ENCODE peak calls at places on chromosomes 13 and 19, in six cellular contexts. One of them, this sample, is unnamed.

GRCh38 chr13:75326173-75327131 is 155.5 kb downstream of the TBC1D4 start:
- DNase-seq in fibroblast of lung: peak
- DNase-seq in uterus: no peak
- DNase-seq in body of pancreas: no peak
- DNase-seq in endothelial cell: peak
- DNase-seq in PC-3: no peak
- DNase-seq in this sample: no peak

GRCh38 chr19:55241143-55241934 is 12.8 kb upstream of the TMEM86B start:
- DNase-seq in fibroblast of lung: no peak
- DNase-seq in uterus: no peak
- DNase-seq in body of pancreas: no peak
- DNase-seq in endothelial cell: no peak
- DNase-seq in PC-3: no peak
- DNase-seq in this sample: no peak

GRCh38 chr13:111325146-111325890 is 4.9 kb downstream of the TEX29 start:
- DNase-seq in fibroblast of lung: no peak
- DNase-seq in uterus: no peak
- DNase-seq in body of pancreas: no peak
- DNase-seq in endothelial cell: no peak
- DNase-seq in PC-3: no peak
- DNase-seq in this sample: no peak

GRCh38 chr19:55251296-55252081 is 7.3 kb downstream of the PPP6R1 start:
- DNase-seq in fibroblast of lung: no peak
- DNase-seq in uterus: no peak
- DNase-seq in body of pancreas: no peak
- DNase-seq in endothelial cell: no peak
- DNase-seq in PC-3: peak
- DNase-seq in this sample: no peak

GRCh38 chr19:17777840-17778620 is 16.9 kb upstream of the B3GNT3 start:
- DNase-seq in fibroblast of lung: no peak
- DNase-seq in uterus: no peak
- DNase-seq in body of pancreas: no peak
- DNase-seq in endothelial cell: peak
- DNase-seq in PC-3: peak
- DNase-seq in this sample: no peak

GRCh38 chr19:17346109-17346671 is 8.8 kb downstream of the GTPBP3 start:
- DNase-seq in fibroblast of lung: peak
- DNase-seq in uterus: peak
- DNase-seq in body of pancreas: peak
- DNase-seq in endothelial cell: peak
- DNase-seq in PC-3: peak
- DNase-seq in this sample: no peak

GRCh38 chr13:65679240-65679639 is 1550.9 kb downstream of the PCDH9 start:
- DNase-seq in fibroblast of lung: peak
- DNase-seq in uterus: no peak
- DNase-seq in body of pancreas: no peak
- DNase-seq in endothelial cell: no peak
- DNase-seq in PC-3: no peak
- DNase-seq in this sample: no peak

GRCh38 chr19:37329686-37330085 is 41.2 kb upstream of the ZNF527 start:
- DNase-seq in fibroblast of lung: no peak
- DNase-seq in uterus: no peak
- DNase-seq in body of pancreas: no peak
- DNase-seq in endothelial cell: peak
- DNase-seq in PC-3: peak
- DNase-seq in this sample: no peak

GRCh38 chr13:51795419-51795818 is 8.5 kb downstream of the DHRS12 start:
- DNase-seq in fibroblast of lung: no peak
- DNase-seq in uterus: no peak
- DNase-seq in body of pancreas: no peak
- DNase-seq in endothelial cell: no peak
- DNase-seq in PC-3: no peak
- DNase-seq in this sample: no peak

GRCh38 chr19:3716147-3716668 is 8.0 kb downstream of the TJP3 start:
- DNase-seq in fibroblast of lung: no peak
- DNase-seq in uterus: no peak
- DNase-seq in body of pancreas: no peak
- DNase-seq in endothelial cell: no peak
- DNase-seq in PC-3: no peak
- DNase-seq in this sample: no peak

GRCh38 chr19:2478324-2478755 is 2.4 kb downstream of the GADD45B start:
- DNase-seq in fibroblast of lung: peak
- DNase-seq in uterus: peak
- DNase-seq in body of pancreas: peak
- DNase-seq in endothelial cell: no peak
- DNase-seq in PC-3: peak
- DNase-seq in this sample: no peak

GRCh38 chr13:79079351-79079839 is 326.7 kb downstream of the RBM26 start:
- DNase-seq in fibroblast of lung: no peak
- DNase-seq in uterus: no peak
- DNase-seq in body of pancreas: no peak
- DNase-seq in endothelial cell: no peak
- DNase-seq in PC-3: peak
- DNase-seq in this sample: no peak

GRCh38 chr13:110537116-110537515 is 24.4 kb downstream of the RAB20 start:
- DNase-seq in fibroblast of lung: no peak
- DNase-seq in uterus: no peak
- DNase-seq in body of pancreas: no peak
- DNase-seq in endothelial cell: no peak
- DNase-seq in PC-3: no peak
- DNase-seq in this sample: no peak

GRCh38 chr13:50358221-50358620 is 343.0 kb downstream of the KCNRG start:
- DNase-seq in fibroblast of lung: peak
- DNase-seq in uterus: peak
- DNase-seq in body of pancreas: no peak
- DNase-seq in endothelial cell: no peak
- DNase-seq in PC-3: peak
- DNase-seq in this sample: no peak

GRCh38 chr13:110616103-110617101 is 1.1 kb downstream of the NAXD start:
- DNase-seq in fibroblast of lung: peak
- DNase-seq in uterus: no peak
- DNase-seq in body of pancreas: peak
- DNase-seq in endothelial cell: no peak
- DNase-seq in PC-3: peak
- DNase-seq in this sample: no peak

GRCh38 chr13:27182844-27183497 is 11.4 kb upstream of the USP12 start:
- DNase-seq in fibroblast of lung: peak
- DNase-seq in uterus: peak
- DNase-seq in body of pancreas: peak
- DNase-seq in endothelial cell: no peak
- DNase-seq in PC-3: peak
- DNase-seq in this sample: no peak

GRCh38 chr13:36395280-36395679 is 37.0 kb upstream of the CCNA1 start:
- DNase-seq in fibroblast of lung: peak
- DNase-seq in uterus: no peak
- DNase-seq in body of pancreas: no peak
- DNase-seq in endothelial cell: no peak
- DNase-seq in PC-3: peak
- DNase-seq in this sample: peak

GRCh38 chr19:32178841-32179410 is 166.5 kb upstream of the ZNF507 start:
- DNase-seq in fibroblast of lung: no peak
- DNase-seq in uterus: no peak
- DNase-seq in body of pancreas: no peak
- DNase-seq in endothelial cell: no peak
- DNase-seq in PC-3: no peak
- DNase-seq in this sample: no peak

GRCh38 chr13:97107815-97108534 is 113.7 kb upstream of the OXGR1 start:
- DNase-seq in fibroblast of lung: no peak
- DNase-seq in uterus: no peak
- DNase-seq in body of pancreas: no peak
- DNase-seq in endothelial cell: no peak
- DNase-seq in PC-3: no peak
- DNase-seq in this sample: no peak

GRCh38 chr13:68697551-68697950 is 1410.1 kb upstream of the ATXN8OS start:
- DNase-seq in fibroblast of lung: no peak
- DNase-seq in uterus: no peak
- DNase-seq in body of pancreas: no peak
- DNase-seq in endothelial cell: no peak
- DNase-seq in PC-3: no peak
- DNase-seq in this sample: no peak

GRCh38 chr13:44107357-44108121 is 227.8 kb downstream of the LACC1 start:
- DNase-seq in fibroblast of lung: no peak
- DNase-seq in uterus: no peak
- DNase-seq in body of pancreas: peak
- DNase-seq in endothelial cell: no peak
- DNase-seq in PC-3: no peak
- DNase-seq in this sample: no peak

GRCh38 chr13:49652691-49653305 is 24.5 kb downstream of the ARL11 start:
- DNase-seq in fibroblast of lung: peak
- DNase-seq in uterus: no peak
- DNase-seq in body of pancreas: peak
- DNase-seq in endothelial cell: peak
- DNase-seq in PC-3: peak
- DNase-seq in this sample: no peak

GRCh38 chr19:35074426-35075201 is 33.1 kb downstream of the HPN start:
- DNase-seq in fibroblast of lung: no peak
- DNase-seq in uterus: no peak
- DNase-seq in body of pancreas: no peak
- DNase-seq in endothelial cell: no peak
- DNase-seq in PC-3: no peak
- DNase-seq in this sample: no peak

GRCh38 chr19:41019346-41019745 is 28.3 kb downstream of the CYP2B6 start:
- DNase-seq in fibroblast of lung: no peak
- DNase-seq in uterus: no peak
- DNase-seq in body of pancreas: no peak
- DNase-seq in endothelial cell: no peak
- DNase-seq in PC-3: no peak
- DNase-seq in this sample: no peak

GRCh38 chr13:42970824-42971669 is 21.0 kb downstream of the EPSTI1 start:
- DNase-seq in fibroblast of lung: peak
- DNase-seq in uterus: no peak
- DNase-seq in body of pancreas: no peak
- DNase-seq in endothelial cell: peak
- DNase-seq in PC-3: peak
- DNase-seq in this sample: peak

DNA sequence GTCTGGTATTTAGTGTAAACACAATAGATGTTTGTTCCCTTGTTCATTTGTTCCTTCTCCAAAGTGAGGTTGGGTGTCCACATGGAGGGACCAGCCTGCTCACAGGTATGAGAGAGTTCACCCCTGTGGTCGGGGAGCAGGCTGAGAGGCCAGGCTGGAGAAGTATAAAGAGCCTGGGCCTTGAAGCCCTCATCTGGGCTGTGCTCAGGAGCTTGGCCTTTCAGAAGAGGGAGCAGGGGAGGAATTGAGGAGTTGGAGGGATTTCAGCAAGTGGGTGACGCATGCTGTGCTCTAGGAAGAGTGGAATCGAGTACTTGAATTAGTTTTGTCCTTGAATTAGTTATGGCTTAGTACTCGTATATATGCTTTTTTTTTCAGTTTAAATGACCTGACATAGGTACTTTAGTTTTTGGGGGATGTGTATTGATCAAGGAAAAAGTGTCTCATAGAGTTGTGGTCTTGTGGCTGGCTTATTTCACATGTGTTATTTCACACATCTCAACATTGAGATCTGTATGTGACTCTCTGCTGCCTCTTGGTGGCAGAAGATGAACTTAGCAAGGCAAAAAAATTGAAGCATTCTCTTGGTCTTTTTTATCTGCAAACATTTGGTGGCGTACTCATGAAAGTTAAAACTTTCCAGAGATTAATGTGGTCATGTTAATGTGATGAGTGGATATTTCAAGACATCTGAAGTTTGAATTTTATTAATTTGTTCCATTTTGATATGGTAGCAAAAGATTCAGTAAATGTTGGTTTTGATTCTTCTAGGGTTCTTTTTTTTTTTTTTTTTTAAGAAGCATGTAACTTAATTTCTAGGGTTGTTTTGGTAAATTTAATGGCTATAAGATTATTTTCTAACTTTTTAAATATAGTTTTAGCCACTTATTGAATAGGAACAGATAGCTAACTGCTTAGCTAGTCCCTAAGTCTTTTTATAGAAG is 54.3 kb downstream of the SLAIN1 start:
- DNase-seq in fibroblast of lung: peak
- DNase-seq in uterus: peak
- DNase-seq in body of pancreas: peak
- DNase-seq in endothelial cell: peak
- DNase-seq in PC-3: peak
- DNase-seq in this sample: peak
- TF ChIP-seq CTCF in fibroblast of lung: peak
- TF ChIP-seq CTCF in uterus: peak
- TF ChIP-seq CTCF in body of pancreas: peak
- TF ChIP-seq CTCF in endothelial cell: peak
- TF ChIP-seq CTCF in PC-3: peak
- TF ChIP-seq CTCF in this sample: peak

GRCh38 chr13:98871727-98872126 is 106.1 kb downstream of the DOCK9 start:
- DNase-seq in fibroblast of lung: no peak
- DNase-seq in uterus: no peak
- DNase-seq in body of pancreas: no peak
- DNase-seq in endothelial cell: no peak
- DNase-seq in PC-3: no peak
- DNase-seq in this sample: no peak

GRCh38 chr13:98869408-98870090 is 108.3 kb downstream of the DOCK9 start:
- DNase-seq in fibroblast of lung: no peak
- DNase-seq in uterus: peak
- DNase-seq in body of pancreas: peak
- DNase-seq in endothelial cell: no peak
- DNase-seq in PC-3: peak
- DNase-seq in this sample: no peak

GRCh38 chr13:98868932-98869331 is 108.9 kb downstream of the DOCK9 start:
- DNase-seq in fibroblast of lung: no peak
- DNase-seq in uterus: no peak
- DNase-seq in body of pancreas: no peak
- DNase-seq in endothelial cell: no peak
- DNase-seq in PC-3: no peak
- DNase-seq in this sample: no peak

DNA sequence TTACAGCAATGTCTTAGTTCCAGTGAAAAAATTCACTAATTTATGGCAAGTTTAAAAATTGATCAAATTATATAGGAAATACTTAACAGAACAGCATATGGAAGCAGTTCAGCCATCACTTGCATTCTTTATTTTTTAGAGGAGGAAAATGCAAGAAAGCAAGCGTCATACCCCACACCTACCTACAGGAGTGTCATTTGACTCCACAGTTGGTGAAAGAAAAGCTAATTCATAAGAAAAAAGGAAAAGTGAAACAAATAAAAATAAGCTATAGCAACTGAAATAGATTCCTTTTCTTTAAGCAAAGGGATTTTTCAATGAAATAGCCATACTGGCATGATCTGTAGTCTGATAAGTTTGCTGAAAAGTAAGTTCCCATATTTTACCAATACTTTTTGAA is 111.0 kb downstream of the DOCK9 start:
- DNase-seq in fibroblast of lung: no peak
- DNase-seq in uterus: no peak
- DNase-seq in body of pancreas: no peak
- DNase-seq in endothelial cell: no peak
- DNase-seq in PC-3: no peak
- DNase-seq in this sample: no peak
- TF ChIP-seq CTCF in fibroblast of lung: no peak
- TF ChIP-seq CTCF in uterus: no peak
- TF ChIP-seq CTCF in body of pancreas: no peak
- TF ChIP-seq CTCF in endothelial cell: peak
- TF ChIP-seq CTCF in PC-3: no peak
- TF ChIP-seq CTCF in this sample: no peak

GRCh38 chr13:73722120-73722519 is 412.1 kb downstream of the KLF12 start:
- DNase-seq in fibroblast of lung: peak
- DNase-seq in uterus: no peak
- DNase-seq in body of pancreas: no peak
- DNase-seq in endothelial cell: no peak
- DNase-seq in PC-3: peak
- DNase-seq in this sample: no peak
- TF ChIP-seq CTCF in fibroblast of lung: peak
- TF ChIP-seq CTCF in uterus: no peak
- TF ChIP-seq CTCF in body of pancreas: no peak
- TF ChIP-seq CTCF in endothelial cell: no peak
- TF ChIP-seq CTCF in PC-3: peak
- TF ChIP-seq CTCF in this sample: peak

GRCh38 chr19:13128583-13128982 is 10.5 kb downstream of the NACC1 start:
- DNase-seq in fibroblast of lung: no peak
- DNase-seq in uterus: no peak
- DNase-seq in body of pancreas: no peak
- DNase-seq in endothelial cell: no peak
- DNase-seq in PC-3: no peak
- DNase-seq in this sample: no peak
- TF ChIP-seq CTCF in fibroblast of lung: no peak
- TF ChIP-seq CTCF in uterus: no peak
- TF ChIP-seq CTCF in body of pancreas: no peak
- TF ChIP-seq CTCF in endothelial cell: no peak
- TF ChIP-seq CTCF in PC-3: no peak
- TF ChIP-seq CTCF in this sample: no peak